ENCODE peak calls at places on chromosome 6, in ten cellular contexts. One of them, this sample, is unnamed.

GRCh38 chr6:70118670-70119069 is 184.2 kb downstream of the COL9A1 start:
- DNase-seq in stimulated activated CD4-positive, alpha-beta T cell treated with anti-CD3 and anti-CD28 coated beads, Interleukin-2, amount 100 ng/mL, for 48 hours: no peak
- DNase-seq in sigmoid colon: no peak
- DNase-seq in stimulated activated naive CD8-positive, alpha-beta T cell treated with anti-CD3 and anti-CD28 coated beads, Interleukin-15, Interleukin-2, amounts not matched to agents 100 U/mL and 50 U/mL, for 24 hours: no peak
- DNase-seq in tibial nerve: no peak
- DNase-seq in choroid plexus epithelial cell: no peak
- DNase-seq in EH: no peak
- DNase-seq in PC-9: no peak
- DNase-seq in CD4-positive, alpha-beta T cell: no peak
- DNase-seq in cardiac septum: no peak
- DNase-seq in this sample: no peak

GRCh38 chr6:159106627-159107241 is 61.9 kb upstream of the TAGAP start:
- DNase-seq in tibial nerve: no peak
- DNase-seq in EH: peak; percentile 40
- DNase-seq in cardiac septum: peak; percentile 93
- DNase-seq in sigmoid colon: no peak
- DNase-seq in PC-9: peak; percentile 11
- DNase-seq in stimulated activated naive CD8-positive, alpha-beta T cell treated with anti-CD3 and anti-CD28 coated beads, Interleukin-15, Interleukin-2, amounts not matched to agents 100 U/mL and 50 U/mL, for 24 hours: peak; percentile 94
- DNase-seq in CD4-positive, alpha-beta T cell: peak; percentile 93
- DNase-seq in stimulated activated CD4-positive, alpha-beta T cell treated with anti-CD3 and anti-CD28 coated beads, Interleukin-2, amount 100 ng/mL, for 48 hours: peak; percentile 93
- DNase-seq in choroid plexus epithelial cell: peak; percentile 64
- DNase-seq in this sample: peak; percentile 34

GRCh38 chr6:81759782-81760181 is 7.3 kb upstream of the TENT5A start:
- DNase-seq in stimulated activated naive CD8-positive, alpha-beta T cell treated with anti-CD3 and anti-CD28 coated beads, Interleukin-15, Interleukin-2, amounts not matched to agents 100 U/mL and 50 U/mL, for 24 hours: no peak
- DNase-seq in EH: peak; percentile 30
- DNase-seq in CD4-positive, alpha-beta T cell: no peak
- DNase-seq in PC-9: no peak
- DNase-seq in tibial nerve: no peak
- DNase-seq in stimulated activated CD4-positive, alpha-beta T cell treated with anti-CD3 and anti-CD28 coated beads, Interleukin-2, amount 100 ng/mL, for 48 hours: no peak
- DNase-seq in cardiac septum: no peak
- DNase-seq in choroid plexus epithelial cell: peak; percentile 80
- DNase-seq in sigmoid colon: no peak
- DNase-seq in this sample: no peak

GRCh38 chr6:96466149-96466863 is 55.3 kb upstream of the UFL1 start:
- DNase-seq in tibial nerve: no peak
- DNase-seq in stimulated activated CD4-positive, alpha-beta T cell treated with anti-CD3 and anti-CD28 coated beads, Interleukin-2, amount 100 ng/mL, for 48 hours: no peak
- DNase-seq in cardiac septum: no peak
- DNase-seq in choroid plexus epithelial cell: no peak
- DNase-seq in PC-9: no peak
- DNase-seq in sigmoid colon: no peak
- DNase-seq in EH: no peak
- DNase-seq in CD4-positive, alpha-beta T cell: no peak
- DNase-seq in stimulated activated naive CD8-positive, alpha-beta T cell treated with anti-CD3 and anti-CD28 coated beads, Interleukin-15, Interleukin-2, amounts not matched to agents 100 U/mL and 50 U/mL, for 24 hours: no peak
- DNase-seq in this sample: no peak

GRCh38 chr6:13378669-13379590 is 50.6 kb upstream of the TBC1D7 start:
- DNase-seq in choroid plexus epithelial cell: no peak
- DNase-seq in tibial nerve: no peak
- DNase-seq in PC-9: no peak
- DNase-seq in cardiac septum: peak; percentile 59
- DNase-seq in stimulated activated CD4-positive, alpha-beta T cell treated with anti-CD3 and anti-CD28 coated beads, Interleukin-2, amount 100 ng/mL, for 48 hours: no peak
- DNase-seq in sigmoid colon: no peak
- DNase-seq in stimulated activated naive CD8-positive, alpha-beta T cell treated with anti-CD3 and anti-CD28 coated beads, Interleukin-15, Interleukin-2, amounts not matched to agents 100 U/mL and 50 U/mL, for 24 hours: no peak
- DNase-seq in EH: no peak
- DNase-seq in CD4-positive, alpha-beta T cell: no peak
- DNase-seq in this sample: no peak

GRCh38 chr6:46510656-46511055 is 19.4 kb upstream of the RCAN2 start:
- DNase-seq in tibial nerve: peak; percentile 41
- DNase-seq in CD4-positive, alpha-beta T cell: no peak
- DNase-seq in PC-9: no peak
- DNase-seq in choroid plexus epithelial cell: peak; percentile 94
- DNase-seq in cardiac septum: no peak
- DNase-seq in stimulated activated naive CD8-positive, alpha-beta T cell treated with anti-CD3 and anti-CD28 coated beads, Interleukin-15, Interleukin-2, amounts not matched to agents 100 U/mL and 50 U/mL, for 24 hours: no peak
- DNase-seq in stimulated activated CD4-positive, alpha-beta T cell treated with anti-CD3 and anti-CD28 coated beads, Interleukin-2, amount 100 ng/mL, for 48 hours: no peak
- DNase-seq in EH: peak; percentile 19
- DNase-seq in sigmoid colon: no peak
- DNase-seq in this sample: no peak

GRCh38 chr6:43858161-43859153 is 88.4 kb downstream of the VEGFA start:
- DNase-seq in tibial nerve: no peak
- DNase-seq in CD4-positive, alpha-beta T cell: no peak
- DNase-seq in cardiac septum: no peak
- DNase-seq in choroid plexus epithelial cell: no peak
- DNase-seq in stimulated activated naive CD8-positive, alpha-beta T cell treated with anti-CD3 and anti-CD28 coated beads, Interleukin-15, Interleukin-2, amounts not matched to agents 100 U/mL and 50 U/mL, for 24 hours: no peak
- DNase-seq in sigmoid colon: no peak
- DNase-seq in PC-9: no peak
- DNase-seq in EH: no peak
- DNase-seq in stimulated activated CD4-positive, alpha-beta T cell treated with anti-CD3 and anti-CD28 coated beads, Interleukin-2, amount 100 ng/mL, for 48 hours: no peak
- DNase-seq in this sample: no peak

GRCh38 chr6:6840831-6841263 is 252.3 kb downstream of the LY86 start:
- DNase-seq in sigmoid colon: no peak
- DNase-seq in tibial nerve: no peak
- DNase-seq in stimulated activated CD4-positive, alpha-beta T cell treated with anti-CD3 and anti-CD28 coated beads, Interleukin-2, amount 100 ng/mL, for 48 hours: no peak
- DNase-seq in stimulated activated naive CD8-positive, alpha-beta T cell treated with anti-CD3 and anti-CD28 coated beads, Interleukin-15, Interleukin-2, amounts not matched to agents 100 U/mL and 50 U/mL, for 24 hours: no peak
- DNase-seq in cardiac septum: no peak
- DNase-seq in choroid plexus epithelial cell: no peak
- DNase-seq in CD4-positive, alpha-beta T cell: no peak
- DNase-seq in EH: no peak
- DNase-seq in PC-9: no peak
- DNase-seq in this sample: no peak

GRCh38 chr6:159989471-159989870 is 20.6 kb downstream of the IGF2R start:
- DNase-seq in stimulated activated naive CD8-positive, alpha-beta T cell treated with anti-CD3 and anti-CD28 coated beads, Interleukin-15, Interleukin-2, amounts not matched to agents 100 U/mL and 50 U/mL, for 24 hours: no peak
- DNase-seq in CD4-positive, alpha-beta T cell: no peak
- DNase-seq in EH: no peak
- DNase-seq in choroid plexus epithelial cell: no peak
- DNase-seq in PC-9: no peak
- DNase-seq in cardiac septum: no peak
- DNase-seq in sigmoid colon: no peak
- DNase-seq in tibial nerve: no peak
- DNase-seq in stimulated activated CD4-positive, alpha-beta T cell treated with anti-CD3 and anti-CD28 coated beads, Interleukin-2, amount 100 ng/mL, for 48 hours: no peak
- DNase-seq in this sample: no peak

GRCh38 chr6:53741417-53741816 is 53.4 kb upstream of the LRRC1 start:
- DNase-seq in tibial nerve: no peak
- DNase-seq in sigmoid colon: no peak
- DNase-seq in CD4-positive, alpha-beta T cell: no peak
- DNase-seq in PC-9: no peak
- DNase-seq in stimulated activated naive CD8-positive, alpha-beta T cell treated with anti-CD3 and anti-CD28 coated beads, Interleukin-15, Interleukin-2, amounts not matched to agents 100 U/mL and 50 U/mL, for 24 hours: peak; percentile 30
- DNase-seq in EH: no peak
- DNase-seq in choroid plexus epithelial cell: no peak
- DNase-seq in cardiac septum: no peak
- DNase-seq in stimulated activated CD4-positive, alpha-beta T cell treated with anti-CD3 and anti-CD28 coated beads, Interleukin-2, amount 100 ng/mL, for 48 hours: peak; percentile 16
- DNase-seq in this sample: no peak

GRCh38 chr6:160042014-160042773 is 73.3 kb downstream of the IGF2R start:
- DNase-seq in sigmoid colon: no peak
- DNase-seq in EH: peak; percentile 56
- DNase-seq in PC-9: no peak
- DNase-seq in tibial nerve: no peak
- DNase-seq in stimulated activated naive CD8-positive, alpha-beta T cell treated with anti-CD3 and anti-CD28 coated beads, Interleukin-15, Interleukin-2, amounts not matched to agents 100 U/mL and 50 U/mL, for 24 hours: no peak
- DNase-seq in CD4-positive, alpha-beta T cell: no peak
- DNase-seq in cardiac septum: no peak
- DNase-seq in choroid plexus epithelial cell: no peak
- DNase-seq in stimulated activated CD4-positive, alpha-beta T cell treated with anti-CD3 and anti-CD28 coated beads, Interleukin-2, amount 100 ng/mL, for 48 hours: no peak
- DNase-seq in this sample: no peak

GRCh38 chr6:33144373-33144772 is 47.9 kb downstream of the COL11A2 start:
- DNase-seq in CD4-positive, alpha-beta T cell: no peak
- DNase-seq in sigmoid colon: no peak
- DNase-seq in choroid plexus epithelial cell: no peak
- DNase-seq in cardiac septum: no peak
- DNase-seq in EH: peak; percentile 23
- DNase-seq in stimulated activated naive CD8-positive, alpha-beta T cell treated with anti-CD3 and anti-CD28 coated beads, Interleukin-15, Interleukin-2, amounts not matched to agents 100 U/mL and 50 U/mL, for 24 hours: no peak
- DNase-seq in tibial nerve: no peak
- DNase-seq in stimulated activated CD4-positive, alpha-beta T cell treated with anti-CD3 and anti-CD28 coated beads, Interleukin-2, amount 100 ng/mL, for 48 hours: no peak
- DNase-seq in PC-9: no peak
- DNase-seq in this sample: no peak

GRCh38 chr6:39493174-39493573 is 170.7 kb upstream of the KCNK16 start:
- DNase-seq in stimulated activated naive CD8-positive, alpha-beta T cell treated with anti-CD3 and anti-CD28 coated beads, Interleukin-15, Interleukin-2, amounts not matched to agents 100 U/mL and 50 U/mL, for 24 hours: no peak
- DNase-seq in stimulated activated CD4-positive, alpha-beta T cell treated with anti-CD3 and anti-CD28 coated beads, Interleukin-2, amount 100 ng/mL, for 48 hours: no peak
- DNase-seq in PC-9: no peak
- DNase-seq in tibial nerve: no peak
- DNase-seq in sigmoid colon: no peak
- DNase-seq in EH: peak; percentile 60
- DNase-seq in CD4-positive, alpha-beta T cell: no peak
- DNase-seq in cardiac septum: no peak
- DNase-seq in choroid plexus epithelial cell: peak; percentile 61
- DNase-seq in this sample: no peak

GRCh38 chr6:169086020-169086419 is 167.6 kb downstream of the THBS2 start:
- DNase-seq in tibial nerve: no peak
- DNase-seq in stimulated activated CD4-positive, alpha-beta T cell treated with anti-CD3 and anti-CD28 coated beads, Interleukin-2, amount 100 ng/mL, for 48 hours: no peak
- DNase-seq in EH: no peak
- DNase-seq in cardiac septum: no peak
- DNase-seq in CD4-positive, alpha-beta T cell: no peak
- DNase-seq in sigmoid colon: no peak
- DNase-seq in PC-9: no peak
- DNase-seq in choroid plexus epithelial cell: no peak
- DNase-seq in stimulated activated naive CD8-positive, alpha-beta T cell treated with anti-CD3 and anti-CD28 coated beads, Interleukin-15, Interleukin-2, amounts not matched to agents 100 U/mL and 50 U/mL, for 24 hours: no peak
- DNase-seq in this sample: no peak

This sample was measured in GM19239.